ENCODE peak calls at places on chromosomes 7 and 10, in six cellular contexts. I is mucosa of descending colon; D is activated CD8-positive, alpha-beta T cell treated with anti-CD3 and anti-CD28 coated beads for 36 hours; K is cardiac muscle cell; C is K562; Z is GM06990. Y is an unnamed sample.

GRCh38 chr7:79340212-79340611 is 113.3 kb downstream of the MAGI2 start:
- DNase-seq in Z (no peak), I (no peak), D (no peak), C (no peak), K (no peak), Y (no peak)

GRCh38 chr10:17113346-17113745 is 16.3 kb downstream of the CUBN start:
- DNase-seq in D (no peak), I (no peak), K (no peak), Z (no peak), C (no peak), Y (no peak)

GRCh38 chr10:100899181-100899580 is 13.6 kb upstream of the SLF2 start:
- DNase-seq in I (no peak), C (no peak), K (peak), Z (no peak), D (no peak), Y (no peak)

GRCh38 chr10:122316224-122316884 is 45.3 kb downstream of the BTBD16 start:
- DNase-seq in K (no peak), C (no peak), D (no peak), I (no peak), Z (no peak), Y (no peak)

GRCh38 chr10:75508239-75508813 is 76.9 kb downstream of the LRMDA start:
- DNase-seq in Z (no peak), C (no peak), I (no peak), K (peak), D (no peak), Y (no peak)

GRCh38 chr10:6097063-6097462 is 8.2 kb downstream of the RBM17 start:
- DNase-seq in Z (no peak), D (no peak), K (no peak), C (no peak), I (no peak), Y (no peak)

GRCh38 chr10:126387041-126387908 is 1.0 kb downstream of the ADAM12 start:
- DNase-seq in K (peak), I (peak), C (peak), Z (peak), D (peak), Y (peak)

GRCh38 chr7:78777844-78778243 is 675.6 kb downstream of the MAGI2 start:
- DNase-seq in K (no peak), C (no peak), Z (no peak), I (no peak), D (no peak), Y (no peak)

GRCh38 chr7:157158400-157158799 is 19.7 kb downstream of the UBE3C start:
- DNase-seq in C (no peak), Z (no peak), I (no peak), K (no peak), D (no peak), Y (no peak)

GRCh38 chr7:1368682-1369571 is 90.3 kb downstream of the MICALL2 start:
- DNase-seq in K (no peak), Z (peak), D (peak), C (peak), I (no peak), Y (peak)

GRCh38 chr7:47500103-47500563 is 81.8 kb downstream of the TNS3 start:
- DNase-seq in D (no peak), Z (no peak), I (peak), C (no peak), K (no peak), Y (no peak)

GRCh38 chr7:3134715-3135114 is 91.0 kb upstream of the CARD11 start:
- DNase-seq in K (no peak), I (no peak), Z (no peak), D (peak), C (peak), Y (no peak)

GRCh38 chr10:97508342-97508741 is 9.6 kb downstream of the UBTD1 start:
- DNase-seq in K (peak), I (no peak), D (no peak), Z (no peak), C (no peak), Y (no peak)

GRCh38 chr10:85734791-85735190 is 631.8 kb downstream of the GRID1 start:
- DNase-seq in Z (no peak), K (no peak), D (no peak), C (no peak), I (no peak), Y (no peak)

GRCh38 chr10:72328829-72329204 is 25.9 kb downstream of the DNAJB12 start:
- DNase-seq in D (peak), K (no peak), C (no peak), Z (no peak), I (no peak), Y (no peak)

GRCh38 chr10:129496995-129497394 is 30.0 kb downstream of the MGMT start:
- DNase-seq in I (no peak), C (no peak), Z (no peak), K (no peak), D (no peak), Y (no peak)

GRCh38 chr7:43489257-43489656 is 93.7 kb upstream of the STK17A start:
- DNase-seq in C (no peak), D (no peak), Z (no peak), K (no peak), I (no peak), Y (no peak)

GRCh38 chr10:110803830-110804338 is 67.8 kb upstream of the PDCD4 start:
- DNase-seq in C (peak), I (peak), K (peak), D (peak), Z (no peak), Y (peak)

GRCh38 chr10:77351386-77351785 is 286.2 kb downstream of the KCNMA1 start:
- DNase-seq in K (peak), C (no peak), D (no peak), I (no peak), Z (no peak), Y (no peak)

GRCh38 chr10:29130190-29130673 is 158.6 kb upstream of the LYZL1 start:
- DNase-seq in I (no peak), K (peak), C (peak), D (no peak), Z (no peak), Y (no peak)

GRCh38 chr10:95655571-95656290 is 780 bp downstream of the ALDH18A1 start:
- DNase-seq in I (no peak), K (peak), C (peak), Z (no peak), D (peak), Y (no peak)

GRCh38 chr10:78436223-78436575 is 402.5 kb downstream of the RPS24 start:
- DNase-seq in I (no peak), Z (no peak), C (no peak), K (no peak), D (no peak), Y (no peak)

GRCh38 chr7:128137096-128137655 is 103.9 kb upstream of the LEP start:
- DNase-seq in Z (no peak), K (peak), I (no peak), C (no peak), D (peak), Y (no peak)

GRCh38 chr10:119221666-119222065 is 14.3 kb downstream of the GRK5 start:
- DNase-seq in D (no peak), Z (no peak), I (no peak), K (no peak), C (no peak), Y (no peak)

GRCh38 chr10:75633568-75633967 is 202.1 kb downstream of the LRMDA start:
- DNase-seq in C (no peak), K (no peak), Z (no peak), D (no peak), I (no peak), Y (no peak)

GRCh38 chr7:79332091-79332490 is 121.4 kb downstream of the MAGI2 start:
- DNase-seq in I (no peak), K (peak), Z (no peak), C (no peak), D (no peak), Y (no peak)

GRCh38 chr7:116924741-116925140 is 28.6 kb upstream of the ST7 start:
- DNase-seq in K (no peak), I (no peak), C (no peak), D (no peak), Z (no peak), Y (no peak)

GRCh38 chr7:70788276-70788675 is 343.7 kb upstream of the GALNT17 start:
- DNase-seq in C (no peak), D (peak), K (no peak), I (no peak), Z (no peak), Y (no peak)

GRCh38 chr7:144842377-144842851 is 6.6 kb upstream of the TPK1 start:
- DNase-seq in D (peak), Z (no peak), K (peak), I (peak), C (peak), Y (no peak)

GRCh38 chr10:69573056-69573806 is at the start of gene NEUROG3:
- DNase-seq in C (no peak), I (no peak), K (no peak), Z (peak), D (peak), Y (peak)

GRCh38 chr10:131686781-131687419 is 213.9 kb upstream of the PPP2R2D start:
- DNase-seq in D (no peak), I (no peak), Z (no peak), K (no peak), C (no peak), Y (no peak)

GRCh38 chr10:13346280-13346819 is 1.7 kb downstream of the SEPHS1 start:
- DNase-seq in K (peak), C (peak), D (no peak), Z (no peak), I (no peak), Y (no peak)

GRCh38 chr10:43131906-43132305 is 6.3 kb upstream of the CSGALNACT2 start:
- DNase-seq in Z (no peak), K (no peak), I (no peak), D (peak), C (no peak), Y (no peak)

GRCh38 chr7:155513543-155514285 is 32.6 kb downstream of the CNPY1 start:
- DNase-seq in D (no peak), I (no peak), K (no peak), C (no peak), Z (no peak), Y (no peak)

GRCh38 chr7:158255558-158255957 is 332.1 kb downstream of the PTPRN2 start:
- DNase-seq in C (no peak), I (no peak), K (no peak), D (no peak), Z (no peak), Y (no peak)

GRCh38 chr7:158257516-158258410 is 329.9 kb downstream of the PTPRN2 start:
- DNase-seq in Z (no peak), I (no peak), D (no peak), C (no peak), K (no peak), Y (no peak)

GRCh38 chr7:158256091-158256816 is 331.4 kb downstream of the PTPRN2 start:
- DNase-seq in Z (no peak), D (no peak), I (no peak), K (no peak), C (no peak), Y (no peak)

GRCh38 chr7:158258411-158259130 is 329.1 kb downstream of the PTPRN2 start:
- DNase-seq in K (no peak), C (no peak), Z (no peak), D (no peak), I (no peak), Y (no peak)

DNA sequence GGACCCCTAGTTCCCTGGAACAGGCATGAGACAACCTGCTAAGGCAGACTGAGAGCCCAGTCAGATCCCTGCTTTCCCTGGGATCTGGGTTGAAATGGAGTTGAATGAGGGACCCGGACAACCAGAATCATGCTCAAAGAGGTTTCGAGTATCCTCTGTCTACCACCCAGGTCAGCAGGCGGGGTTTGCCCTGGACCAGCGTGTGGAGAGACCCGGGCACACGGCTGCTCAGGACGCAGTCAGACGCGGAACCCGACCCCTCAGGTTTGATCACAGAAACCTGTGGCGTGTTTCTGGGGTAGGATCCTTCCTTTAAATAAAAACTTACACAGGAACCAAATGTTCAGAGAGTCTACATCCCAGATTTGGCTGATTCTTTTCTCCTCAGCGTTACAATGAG is 330.6 kb downstream of the PTPRN2 start:
- DNase-seq in C (no peak), D (no peak), I (no peak), Z (no peak), K (no peak), Y (no peak)
- TF ChIP-seq CTCF in C (no peak), D (no peak), I (no peak), Z (no peak), K (no peak), Y (no peak)

DNA sequence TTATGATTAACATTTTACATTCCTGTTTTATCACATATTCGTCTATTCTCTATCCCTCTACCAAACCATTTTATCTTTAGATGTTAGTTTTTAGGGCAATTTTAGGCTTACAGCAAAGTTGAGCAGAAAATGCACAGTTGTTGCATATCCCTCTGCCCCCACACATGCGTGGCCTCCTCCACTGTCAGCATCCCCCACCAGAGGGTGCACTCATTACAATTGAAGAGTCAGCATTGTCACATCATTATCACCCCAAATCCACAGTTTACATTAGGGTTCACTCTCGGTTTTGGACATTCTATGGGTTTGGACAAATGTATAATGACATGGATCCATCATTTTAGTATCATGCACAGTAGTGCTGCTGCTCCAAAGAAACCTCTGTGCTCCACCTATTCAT is 86.4 kb downstream of the WDR37 start:
- DNase-seq in D (peak), K (no peak), Z (no peak), C (no peak), I (no peak), Y (peak)
- TF ChIP-seq CTCF in D (peak), K (peak), Z (peak), C (peak), I (no peak), Y (peak)

GRCh38 chr7:108094933-108095710 is 35.0 kb downstream of the LAMB4 start:
- DNase-seq in C (no peak), D (no peak), K (peak), I (peak), Z (no peak), Y (no peak)

GRCh38 chr7:108094375-108094774 is 35.8 kb downstream of the LAMB4 start:
- DNase-seq in C (no peak), I (no peak), Z (no peak), D (no peak), K (peak), Y (no peak)

GRCh38 chr7:108099650-108100049 is 30.5 kb downstream of the LAMB4 start:
- DNase-seq in Z (no peak), D (no peak), K (no peak), I (no peak), C (no peak), Y (no peak)

GRCh38 chr7:108096996-108097395 is 33.2 kb downstream of the LAMB4 start:
- DNase-seq in I (no peak), Z (no peak), D (no peak), C (no peak), K (no peak), Y (no peak)

DNA sequence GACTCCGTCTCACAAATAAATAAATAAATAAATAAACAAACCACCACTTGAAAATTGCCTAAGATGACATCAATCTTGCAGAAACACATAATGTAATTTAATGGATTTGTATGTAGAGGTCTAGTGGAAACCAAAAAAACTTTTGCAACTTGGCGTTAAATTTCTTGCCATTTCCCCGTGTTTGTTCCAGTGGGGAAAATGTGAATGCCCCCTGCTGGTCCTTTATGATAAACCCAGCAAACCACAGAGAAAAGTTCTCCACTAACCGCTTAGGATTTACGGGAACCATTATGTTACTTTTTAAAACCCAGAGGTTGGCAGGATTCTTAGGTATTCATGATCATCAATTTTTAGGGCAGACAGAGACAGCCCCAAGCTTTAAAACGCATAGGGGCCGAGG is 32.5 kb downstream of the LAMB4 start:
- DNase-seq in I (no peak), C (peak), K (peak), Z (no peak), D (no peak), Y (peak)
- TF ChIP-seq CTCF in I (peak), C (peak), K (peak), Z (peak), D (peak), Y (peak)

GRCh38 chr10:11285171-11285570 is 267.5 kb downstream of the CELF2 start:
- DNase-seq in I (no peak), Z (no peak), K (no peak), C (peak), D (no peak), Y (no peak)
- TF ChIP-seq CTCF in I (no peak), Z (peak), K (peak), C (peak), D (no peak), Y (no peak)